ENCODE peak calls at places on chromosomes 2 and 18, in four cellular contexts. J is naive thymus-derived CD8-positive, alpha-beta T cell; D is left ventricle myocardium inferior; K is NCI-H1105. U is an unnamed sample.
A peak's percentile ranks its signal among the peaks of the same experiment; 100 is the strongest.

GRCh38 chr2:218027426-218028188 is 24.8 kb upstream of the TNS1 start:
- DNase-seq in J (no peak), D (no peak), K (no peak), U (no peak)

GRCh38 chr18:56003651-56004050 is 415.7 kb upstream of the TCF4 start:
- DNase-seq in J (no peak), D (no peak), K (no peak), U (no peak)

GRCh38 chr2:168802825-168803726 is 639 bp downstream of the NOSTRIN start:
- DNase-seq in J (no peak), D (no peak), K (no peak), U (no peak)

GRCh38 chr2:127735537-127736399 is 34.5 kb downstream of the SFT2D3 start:
- DNase-seq in J (no peak), D (no peak), K (no peak), U (no peak)

GRCh38 chr2:56376699-56377665 is 193.2 kb downstream of the CCDC85A start:
- DNase-seq in J (no peak), D (no peak), K (no peak), U (no peak)

GRCh38 chr18:6627621-6628020 is 101.9 kb upstream of the ARHGAP28 start:
- DNase-seq in J (no peak), D (no peak), K (no peak), U (no peak)

GRCh38 chr2:47002480-47003381 is 87.1 kb upstream of the MCFD2 start:
- DNase-seq in J (no peak), D (peak; percentile 60), K (no peak), U (no peak)

GRCh38 chr2:27494284-27494943 is 586 bp downstream of the FNDC4 start:
- DNase-seq in J (no peak), D (peak; percentile 18), K (no peak), U (no peak)

GRCh38 chr18:35732652-35733051 is 151.1 kb downstream of the GALNT1 start:
- DNase-seq in J (no peak), D (peak; percentile 44), K (no peak), U (no peak)

GRCh38 chr2:62296034-62296832 is 100.3 kb downstream of the B3GNT2 start:
- DNase-seq in J (no peak), D (no peak), K (no peak), U (no peak)

GRCh38 chr2:177545981-177546600 is 153.5 kb downstream of the AGPS start:
- DNase-seq in J (no peak), D (no peak), K (no peak), U (no peak)

GRCh38 chr2:69138247-69138754 is 125.3 kb downstream of the ANTXR1 start:
- DNase-seq in J (no peak), D (no peak), K (no peak), U (no peak)

GRCh38 chr2:158773121-158773520 is 22.0 kb upstream of the DAPL1 start:
- DNase-seq in J (no peak), D (no peak), K (no peak), U (no peak)

GRCh38 chr2:39593439-39594393 is 72.0 kb upstream of the TMEM178A start:
- DNase-seq in J (no peak), D (no peak), K (no peak), U (no peak)

GRCh38 chr2:86441789-86442641 is 844 bp downstream of the KDM3A start:
- DNase-seq in J (peak; percentile 78), D (peak; percentile 62), K (peak; percentile 23), U (no peak)

GRCh38 chr2:133954636-133955035 is 299.2 kb upstream of the MGAT5 start:
- DNase-seq in J (no peak), D (no peak), K (no peak), U (no peak)

U was measured in NCI-H2081 treated with DMSO at 0.1 percent for 48 hours.